ENCODE peak calls at places on chromosome 18, in five cellular contexts. A is NCI-H1417; P is NCI-H69; S is stimulated activated CD4-positive, alpha-beta T cell treated with anti-CD3 and anti-CD28 coated beads, Interleukin-1b, Interleukin-23, amount 100 ng/mL, for 4 hours; U is iris pigment epithelial cell. Z is an unnamed sample.

GRCh38 chr18:9433616-9434239 is 41.6 kb upstream of the RALBP1 start:
- DNase-seq in A (no peak), P (peak), S (no peak), U (peak), Z (no peak)

GRCh38 chr18:41532344-41533086 is 422.5 kb upstream of the PIK3C3 start:
- DNase-seq in A (no peak), P (peak), S (no peak), U (peak), Z (peak)

GRCh38 chr18:33751613-33752221 is 173.7 kb downstream of the ASXL3 start:
- DNase-seq in A (peak), P (peak), S (no peak), U (peak), Z (peak)

GRCh38 chr18:58361212-58361611 is 267.7 kb downstream of the ALPK2 start:
- DNase-seq in A (no peak), P (no peak), S (no peak), U (no peak), Z (no peak)

GRCh38 chr18:54881229-54881753 is 53.0 kb downstream of the RAB27B start:
- DNase-seq in A (no peak), P (no peak), S (no peak), U (no peak), Z (no peak)

GRCh38 chr18:78106946-78107345 is 857.3 kb downstream of the GALR1 start:
- DNase-seq in A (no peak), P (no peak), S (no peak), U (no peak), Z (no peak)

GRCh38 chr18:995641-996040 is 91.0 kb downstream of the ADCYAP1 start:
- DNase-seq in A (no peak), P (no peak), S (no peak), U (peak), Z (no peak)

GRCh38 chr18:77131652-77132368 is 773 bp downstream of the MBP start:
- DNase-seq in A (peak), P (peak), S (peak), U (no peak), Z (peak)

GRCh38 chr18:74534150-74534969 is at the start of gene CNDP1:
- DNase-seq in A (no peak), P (no peak), S (no peak), U (no peak), Z (no peak)

GRCh38 chr18:79458131-79458838 is 62.6 kb downstream of the NFATC1 start:
- DNase-seq in A (no peak), P (no peak), S (no peak), U (peak), Z (no peak)

GRCh38 chr18:57901819-57902600 is 98.9 kb upstream of the ATP8B1 start:
- DNase-seq in A (no peak), P (peak), S (no peak), U (peak), Z (no peak)

GRCh38 chr18:63336366-63337099 is 17.0 kb upstream of the BCL2 start:
- DNase-seq in A (no peak), P (no peak), S (no peak), U (peak), Z (no peak)

GRCh38 chr18:475202-475624 is 25.3 kb downstream of the COLEC12 start:
- DNase-seq in A (no peak), P (no peak), S (no peak), U (peak), Z (no peak)

GRCh38 chr18:78649421-78649820 is 330.2 kb upstream of the SALL3 start:
- DNase-seq in A (no peak), P (no peak), S (no peak), U (no peak), Z (no peak)

GRCh38 chr18:21458322-21458721 is 142.2 kb downstream of the ESCO1 start:
- DNase-seq in A (no peak), P (no peak), S (no peak), U (no peak), Z (no peak)

GRCh38 chr18:14925281-14925709 is 177.3 kb downstream of the ANKRD30B start:
- DNase-seq in A (no peak), P (no peak), S (no peak), U (no peak), Z (no peak)

GRCh38 chr18:79611040-79611681 is 68.4 kb upstream of the CTDP1 start:
- DNase-seq in A (peak), P (peak), S (no peak), U (peak), Z (no peak)